ENCODE peak calls at places on chromosomes 12 and 14, in four cellular contexts. R, K, I and F are unnamed samples. For H3K9me1, the result is how much of the 10 kb centered on the place peaks cover.

GRCh38 chr12:23349550-23349949 is 599.9 kb downstream of the SOX5 start:
- DNase-seq in R (no peak), K (no peak), I (no peak), F (no peak)

GRCh38 chr12:100154472-100155247 is 12.0 kb upstream of the BLTP3B start:
- DNase-seq in I (peak), R (peak), K (peak), F (no peak)

GRCh38 chr14:61489932-61490331 is 168.6 kb downstream of the PRKCH start:
- DNase-seq in I (no peak), K (no peak), R (no peak), F (no peak)

GRCh38 chr12:93325855-93326254 is 51.9 kb upstream of the NUDT4 start:
- DNase-seq in I (no peak), R (peak), K (no peak), F (no peak)

GRCh38 chr12:46788247-46788887 is 37.4 kb downstream of the SLC38A4 start:
- DNase-seq in K (peak), I (no peak), R (peak), F (no peak)

GRCh38 chr12:65879878-65880277 is 55.6 kb downstream of the HMGA2 start:
- DNase-seq in R (peak), K (peak), I (no peak), F (no peak)

GRCh38 chr12:96986883-96987523 is 79.9 kb downstream of the NEDD1 start:
- DNase-seq in I (peak), K (peak), R (peak), F (no peak)

GRCh38 chr14:37824936-37825698 is 229.7 kb downstream of the TTC6 start:
- DNase-seq in K (no peak), I (no peak), R (no peak), F (no peak)

GRCh38 chr14:55430024-55430690 is 10.3 kb downstream of the TBPL2 start:
- DNase-seq in R (peak), K (peak), I (peak), F (peak)

GRCh38 chr14:86462193-86462592 is 932.2 kb downstream of the FLRT2 start:
- DNase-seq in I (no peak), K (no peak), R (peak), F (no peak)

GRCh38 chr12:122865268-122866231 is 30.3 kb downstream of the HIP1R start:
- DNase-seq in K (peak), I (peak), R (no peak), F (no peak)

GRCh38 chr12:106445981-106446380 is 88.4 kb downstream of the POLR3B start:
- DNase-seq in I (no peak), R (no peak), K (no peak), F (no peak)

GRCh38 chr14:65229431-65230286 is 127.3 kb upstream of the MAX start:
- DNase-seq in R (no peak), K (peak), I (peak), F (no peak)

GRCh38 chr12:121300083-121300819 is 3.7 kb upstream of the CAMKK2 start:
- DNase-seq in K (peak), R (no peak), I (no peak), F (no peak)

GRCh38 chr12:953776-954175 is 4.3 kb upstream of the RAD52 start:
- DNase-seq in I (peak), R (peak), K (peak), F (peak)

GRCh38 chr12:55829967-55830600 is 697 bp upstream of the DNAJC14 start:
- DNase-seq in R (no peak), I (peak), K (peak), F (no peak)

GRCh38 chr14:75727124-75727523 is 66.1 kb downstream of the TTLL5 start:
- DNase-seq in R (no peak), I (no peak), K (no peak), F (no peak)

GRCh38 chr14:68892961-68893360 is 86.1 kb downstream of the ACTN1 start:
- DNase-seq in R (no peak), K (no peak), I (no peak), F (no peak)
- H3K4me3 ChIP-seq in R (no peak), K (no peak), I (no peak), F (no peak)

DNA sequence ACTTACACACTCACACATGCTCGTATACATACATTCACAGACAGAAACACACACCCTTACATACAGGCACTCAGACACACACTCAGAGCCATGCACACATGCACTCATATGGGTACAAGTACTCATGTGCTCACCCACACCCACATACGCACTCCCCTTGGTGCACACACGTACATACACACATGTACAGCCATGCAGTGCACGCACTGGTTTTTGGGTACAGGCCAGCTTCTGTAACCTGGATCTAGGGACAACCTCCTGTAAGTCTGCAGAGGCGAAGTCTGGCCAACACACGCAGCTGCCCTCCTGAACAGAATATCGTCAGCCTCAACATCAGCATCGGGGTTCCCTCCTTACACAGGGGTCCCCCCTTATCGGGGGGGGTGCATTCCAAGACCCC is 221.3 kb upstream of the RTL1 start:
- DNase-seq in R (no peak), I (no peak), K (no peak), F (no peak)
- H3K9me1 ChIP-seq in R (under half), I (under half), K (under half), F (under half)

GRCh38 chr12:11714626-11715025 is 65.2 kb downstream of the ETV6 start:
- DNase-seq in I (no peak), K (no peak), R (no peak), F (no peak)
- H3K4me3 ChIP-seq in I (no peak), K (no peak), R (no peak), F (no peak)

DNA sequence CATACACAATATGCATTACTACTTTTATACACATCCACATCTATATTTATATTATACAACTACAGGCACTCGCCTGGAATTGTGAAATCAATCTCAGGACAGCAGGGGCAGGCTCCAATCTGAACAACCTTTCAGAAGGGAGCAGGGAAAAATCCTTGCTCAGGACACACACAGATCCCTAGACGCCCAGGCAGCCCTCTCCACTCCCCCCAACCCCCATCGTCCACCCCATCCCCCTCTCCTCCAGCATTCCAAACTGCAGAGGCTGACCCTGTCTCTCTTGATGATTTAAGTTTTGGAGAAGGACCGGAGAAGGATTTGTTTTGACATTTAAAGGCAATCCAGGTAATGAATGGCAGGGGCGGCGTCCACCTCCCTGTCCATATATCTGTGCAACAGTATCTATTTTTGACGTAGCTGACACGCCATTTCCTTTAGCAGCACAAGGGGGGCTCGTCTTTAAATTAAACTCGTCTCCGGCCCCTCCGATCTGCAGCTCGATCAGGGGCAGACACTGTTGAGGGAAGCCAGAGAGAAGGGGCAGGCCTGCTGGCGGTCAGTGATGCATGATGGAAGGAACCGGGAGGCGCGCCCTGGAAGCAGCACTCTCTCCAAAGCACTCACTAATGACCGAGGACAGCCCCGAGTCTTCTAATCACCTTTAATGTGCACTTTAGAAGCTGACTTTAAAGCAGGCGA is 95.0 kb upstream of the TBX5 start:
- DNase-seq in I (no peak), R (no peak), K (no peak), F (no peak)
- H3K9me1 ChIP-seq in I (under half), R (under half), K (under half), F (under half)

DNA sequence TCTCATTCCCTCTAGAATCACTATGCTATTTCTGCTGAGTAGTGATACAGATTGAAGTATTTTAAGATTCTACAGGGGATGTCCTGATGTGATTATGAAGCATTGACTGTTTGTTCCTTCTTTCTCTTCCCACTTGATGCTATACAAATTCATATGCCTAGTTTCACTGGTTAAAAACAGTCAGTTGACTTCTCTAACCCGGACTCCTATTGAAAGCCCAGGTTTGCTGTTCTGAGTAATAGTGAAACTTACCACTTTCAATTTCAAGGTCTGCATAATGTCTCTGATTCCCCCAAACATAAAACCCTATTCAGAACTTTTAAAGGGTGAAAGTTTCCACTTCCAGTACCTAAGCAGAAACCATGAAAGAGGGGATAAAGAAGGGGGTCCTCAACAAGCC is 117.7 kb upstream of the RPL10L start:
- DNase-seq in R (no peak), K (no peak), I (no peak), F (no peak)
- H3K4me3 ChIP-seq in R (no peak), K (no peak), I (no peak), F (no peak)

GRCh38 chr14:87995500-87996275 is 2.7 kb upstream of the GALC start:
- DNase-seq in K (no peak), I (peak), R (no peak), F (no peak)

GRCh38 chr14:87993485-87993809 is 465 bp upstream of the GALC start:
- DNase-seq in I (no peak), R (no peak), K (no peak), F (no peak)

GRCh38 chr14:87996276-87996592 is 3.3 kb upstream of the GALC start:
- DNase-seq in K (no peak), R (peak), I (no peak), F (no peak)

GRCh38 chr14:87992720-87993484 is at the start of gene GALC:
- DNase-seq in I (peak), R (peak), K (peak), F (no peak)

GRCh38 chr14:87994974-87995373 is 2.0 kb upstream of the GALC start:
- DNase-seq in I (no peak), K (no peak), R (no peak), F (no peak)
- H3K9me1 ChIP-seq in I (under half), K (under half), R (under half), F (under half)